ENCODE peak calls at places on chromosomes 1 and 21, in four cellular contexts. J, O, Q and Y are unnamed samples.
A peak's percentile ranks its signal among the peaks of the same experiment; 100 is the strongest.

GRCh38 chr1:245598524-245599310 is 443.9 kb downstream of the KIF26B start:
- DNase-seq in O (no peak), Q (peak; percentile 19), J (no peak), Y (no peak)

GRCh38 chr1:20329793-20330542 is 39.3 kb downstream of the VWA5B1 start:
- DNase-seq in J (peak; percentile 75), O (no peak), Q (peak; percentile 51), Y (no peak)

GRCh38 chr1:203140743-203141520 is 13.4 kb downstream of the ADORA1 start:
- DNase-seq in O (no peak), Q (no peak), J (no peak), Y (no peak)

GRCh38 chr1:207018707-207019106 is 13.8 kb downstream of the C1orf116 start:
- DNase-seq in O (no peak), J (no peak), Q (no peak), Y (no peak)

GRCh38 chr1:182625716-182626504 is 21.7 kb upstream of the RGS16 start:
- DNase-seq in J (no peak), Q (no peak), O (no peak), Y (no peak)

GRCh38 chr1:245091818-245092637 is 62.8 kb upstream of the KIF26B start:
- DNase-seq in J (peak; percentile 59), O (peak; percentile 88), Q (no peak), Y (peak; percentile 5)

GRCh38 chr1:23424171-23424959 is at the start of gene TCEA3:
- DNase-seq in Q (peak; percentile 44), J (peak; percentile 75), O (peak; percentile 25), Y (peak; percentile 63)

GRCh38 chr21:15365751-15366392 is 301.1 kb upstream of the NRIP1 start:
- DNase-seq in J (peak; percentile 55), O (no peak), Q (peak; percentile 60), Y (no peak)

GRCh38 chr1:10740123-10740522 is 56.3 kb downstream of the CASZ1 start:
- DNase-seq in O (no peak), J (no peak), Q (no peak), Y (no peak)

GRCh38 chr1:63612971-63613370 is 19.8 kb downstream of the PGM1 start:
- DNase-seq in Q (no peak), O (no peak), J (peak; percentile 65), Y (no peak)

GRCh38 chr1:115793162-115793561 is 24.6 kb upstream of the CASQ2 start:
- DNase-seq in Q (no peak), O (no peak), J (no peak), Y (no peak)

GRCh38 chr1:11594222-11594621 is 60.0 kb downstream of the FBXO2 start:
- DNase-seq in Q (peak; percentile 80), J (peak; percentile 88), O (peak; percentile 20), Y (no peak)

GRCh38 chr1:170126691-170127090 is 19.1 kb upstream of the NTMT2 start:
- DNase-seq in O (peak; percentile 9), J (peak; percentile 69), Q (peak; percentile 41), Y (no peak)

GRCh38 chr1:117631761-117632160 is 25.9 kb downstream of the TENT5C start:
- DNase-seq in Q (no peak), J (no peak), O (no peak), Y (no peak)

GRCh38 chr1:108719253-108719652 is 6.5 kb downstream of the FNDC7 start:
- DNase-seq in J (no peak), Q (no peak), O (no peak), Y (no peak)

GRCh38 chr1:54971317-54971791 is 9.1 kb upstream of the TMEM61 start:
- DNase-seq in O (peak; percentile 83), J (peak; percentile 10), Q (no peak), Y (peak; percentile 86)

GRCh38 chr1:17909634-17910033 is 154.5 kb downstream of the ACTL8 start:
- DNase-seq in J (peak; percentile 90), O (no peak), Q (peak; percentile 72), Y (peak; percentile 9)

GRCh38 chr1:235054961-235055360 is 73.7 kb downstream of the TOMM20 start:
- DNase-seq in Q (no peak), O (no peak), J (no peak), Y (no peak)

GRCh38 chr1:204151562-204152309 is at the start of gene ETNK2:
- DNase-seq in J (peak; percentile 90), Q (peak; percentile 75), O (peak; percentile 90), Y (no peak)

GRCh38 chr1:224298344-224299330 is 31.3 kb downstream of the NVL start:
- DNase-seq in O (no peak), Q (no peak), J (peak; percentile 8), Y (no peak)

GRCh38 chr1:40182956-40183710 is 21.9 kb downstream of the RLF start:
- DNase-seq in O (no peak), J (peak; percentile 55), Q (no peak), Y (no peak)

GRCh38 chr1:57162607-57163235 is 196.9 kb upstream of the C8B start:
- DNase-seq in Q (no peak), J (no peak), O (no peak), Y (no peak)

GRCh38 chr1:201944002-201944401 is 2.3 kb downstream of the LMOD1 start:
- DNase-seq in Q (no peak), O (no peak), J (no peak), Y (no peak)

GRCh38 chr1:39854314-39854713 is 29.0 kb downstream of the TRIT1 start:
- DNase-seq in Q (no peak), O (no peak), J (no peak), Y (no peak)

GRCh38 chr1:201652180-201652579 is 113.3 kb downstream of the NAV1 start:
- DNase-seq in Q (no peak), O (no peak), J (no peak), Y (no peak)

GRCh38 chr1:241579434-241579833 is 47.3 kb downstream of the KMO start:
- DNase-seq in J (no peak), O (no peak), Q (no peak), Y (peak; percentile 1)

GRCh38 chr21:18959817-18960216 is 556.2 kb upstream of the TMPRSS15 start:
- DNase-seq in J (no peak), Q (no peak), O (no peak), Y (no peak)

GRCh38 chr1:68904472-68904871 is 407.6 kb upstream of the DEPDC1 start:
- DNase-seq in J (peak; percentile 49), O (peak; percentile 4), Q (no peak), Y (no peak)

GRCh38 chr1:152328801-152329391 is 3.9 kb upstream of the FLG start:
- DNase-seq in Q (no peak), O (no peak), J (no peak), Y (no peak)

GRCh38 chr1:23459338-23459757 is 24.6 kb downstream of the ASAP3 start:
- DNase-seq in Q (peak; percentile 67), J (peak; percentile 72), O (no peak), Y (peak; percentile 52)

GRCh38 chr1:193763313-193763712 is 576.9 kb upstream of the B3GALT2 start:
- DNase-seq in O (no peak), Q (no peak), J (no peak), Y (no peak)

GRCh38 chr1:15189692-15190321 is 36.3 kb downstream of the TMEM51 start:
- DNase-seq in O (no peak), Q (no peak), J (no peak), Y (peak; percentile 90)

GRCh38 chr1:180560200-180560867 is 1.6 kb downstream of the OVAAL start:
- DNase-seq in O (no peak), Q (no peak), J (no peak), Y (peak; percentile 91)

GRCh38 chr1:162207862-162208261 is 138.4 kb downstream of the NOS1AP start:
- DNase-seq in O (no peak), J (no peak), Q (no peak), Y (no peak)

GRCh38 chr1:162204883-162205132 is 135.3 kb downstream of the NOS1AP start:
- DNase-seq in O (no peak), J (no peak), Q (no peak), Y (no peak)

GRCh38 chr1:162206300-162206699 is 136.8 kb downstream of the NOS1AP start:
- DNase-seq in J (no peak), O (no peak), Q (no peak), Y (no peak)

GRCh38 chr1:162206749-162207635 is 137.5 kb downstream of the NOS1AP start:
- DNase-seq in J (peak; percentile 56), Q (no peak), O (no peak), Y (peak; percentile 58)

GRCh38 chr1:162204129-162204882 is 134.8 kb downstream of the NOS1AP start:
- DNase-seq in J (peak; percentile 31), O (no peak), Q (no peak), Y (no peak)
- H3K27ac ChIP-seq in J (no peak overlapping the region), O (no peak overlapping the region), Q (no peak overlapping the region), Y (no peak overlapping the region)

DNA sequence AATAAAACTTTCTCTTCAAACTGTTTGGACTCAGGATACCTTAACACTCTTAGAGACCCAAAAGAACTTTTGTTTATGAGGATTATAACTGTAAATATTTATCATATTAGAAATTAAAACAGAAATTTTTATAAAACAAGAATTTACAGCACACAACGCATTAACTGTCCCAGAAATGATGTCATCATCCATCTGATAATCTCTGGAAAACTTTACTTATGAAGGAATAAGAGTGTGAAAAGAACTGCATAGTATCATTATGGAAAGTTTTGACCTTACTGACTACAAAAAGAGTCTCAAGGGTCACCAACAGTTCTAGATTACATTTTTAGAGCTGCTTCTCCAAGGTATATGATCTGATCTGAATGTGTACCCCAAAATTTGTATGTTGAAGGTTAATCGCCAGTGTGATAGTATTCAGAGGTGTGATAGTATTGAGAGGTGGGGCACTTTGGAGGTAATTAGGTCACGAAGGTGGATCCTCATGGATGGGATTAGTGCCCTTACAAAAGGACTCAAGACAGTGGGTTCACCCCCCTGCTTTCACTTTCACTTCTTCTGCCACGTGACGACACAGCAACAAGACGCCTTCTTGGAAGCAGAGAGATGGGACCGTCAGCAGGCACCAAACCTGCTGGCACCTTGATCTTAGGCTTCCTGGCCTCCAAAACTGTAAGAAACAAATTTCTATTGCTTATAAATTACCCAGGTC is 95.7 kb upstream of the NR5A2 start:
- DNase-seq in Q (no peak), O (no peak), J (no peak), Y (peak; percentile 76)
- H3K27ac ChIP-seq in Q (peak overlapping the region; percentile 23), O (no peak overlapping the region), J (no peak overlapping the region), Y (no peak overlapping the region)

GRCh38 chr1:179178965-179179364 is 50.5 kb downstream of the ABL2 start:
- DNase-seq in Q (no peak), J (no peak), O (peak; percentile 47), Y (no peak)
- H3K27ac ChIP-seq in Q (no peak overlapping the region), J (no peak overlapping the region), O (peak overlapping the region; percentile 65), Y (no peak overlapping the region)

DNA sequence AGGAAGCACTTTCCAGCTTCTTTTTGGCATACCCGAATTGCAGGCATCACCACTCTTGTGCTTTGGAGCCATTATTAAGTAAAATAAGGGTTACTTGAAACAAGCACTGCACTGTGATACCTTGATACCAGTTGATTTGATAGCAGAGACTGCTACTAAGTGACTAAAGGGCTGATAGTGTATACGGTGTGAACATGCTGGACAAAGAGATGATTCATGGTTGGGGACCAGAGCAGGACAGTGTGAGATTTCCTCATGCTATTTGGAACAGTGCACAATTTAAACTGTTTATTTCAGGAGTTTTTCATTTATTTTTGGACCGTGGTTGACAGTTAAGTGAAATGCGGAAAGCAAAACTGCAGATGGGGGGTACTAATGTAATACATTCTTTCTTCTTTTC is 9.9 kb downstream of the RPS27 start:
- DNase-seq in O (no peak), Q (no peak), J (no peak), Y (no peak)
- H3K27ac ChIP-seq in O (no peak overlapping the region), Q (no peak overlapping the region), J (no peak overlapping the region), Y (no peak overlapping the region)

GRCh38 chr1:32946413-32946812 is 18.2 kb downstream of the RNF19B start:
- DNase-seq in O (no peak), Q (no peak), J (no peak), Y (no peak)
- H3K27ac ChIP-seq in O (no peak overlapping the region), Q (no peak overlapping the region), J (no peak overlapping the region), Y (no peak overlapping the region)

GRCh38 chr1:228275435-228276342 is 67.8 kb downstream of the OBSCN start:
- DNase-seq in J (peak; percentile 96), O (peak; percentile 68), Q (peak; percentile 95), Y (peak; percentile 84)
- H3K27ac ChIP-seq in J (no peak overlapping the region), O (peak overlapping the region; percentile 65), Q (no peak overlapping the region), Y (no peak overlapping the region)